ENCODE peak calls at places on chromosomes 4 and X, in six cellular contexts. I is lower leg skin, H is BE2C, A is left cardiac atrium, V is activated T-cell treated with anti-CD3 and anti-CD28 coated beads for 1 hour, R is psoas muscle. F is an unnamed sample.

GRCh38 chrX:69229436-69229835 is 64.2 kb upstream of the PJA1 start:
- DNase-seq in I (no peak), H (no peak), A (no peak), V (no peak), R (no peak), F (no peak)

GRCh38 chrX:54564942-54565341 is 34.9 kb downstream of the GNL3L start:
- DNase-seq in I (no peak), H (no peak), A (no peak), V (no peak), R (no peak), F (no peak)

GRCh38 chrX:130741584-130741983 is 161.4 kb downstream of the ENOX2 start:
- DNase-seq in I (no peak), H (no peak), A (no peak), V (no peak), R (no peak), F (no peak)

GRCh38 chrX:54807524-54808108 is at the start of gene MAGED2:
- DNase-seq in I (peak), H (peak), A (no peak), V (peak), R (peak), F (peak)

GRCh38 chrX:71253253-71254091 is 468 bp downstream of the ZMYM3 start:
- DNase-seq in I (no peak), H (peak), A (no peak), V (peak), R (peak), F (peak)

GRCh38 chr4:53576676-53577372 is 14.5 kb downstream of the LNX1 start:
- DNase-seq in I (no peak), H (no peak), A (no peak), V (no peak), R (no peak), F (no peak)

GRCh38 chr4:38757945-38758344 is 24.8 kb downstream of the TLR10 start:
- DNase-seq in I (no peak), H (no peak), A (no peak), V (no peak), R (no peak), F (peak)

GRCh38 chr4:93529692-93530091 is 298.9 kb upstream of the ATOH1 start:
- DNase-seq in I (no peak), H (no peak), A (no peak), V (no peak), R (no peak), F (no peak)

GRCh38 chr4:165115301-165115700 is 2.6 kb upstream of the TMEM192 start:
- DNase-seq in I (no peak), H (no peak), A (no peak), V (no peak), R (no peak), F (no peak)

F was measured in thyroid gland.